ENCODE peak calls at places on chromosomes 2 and 18, in five cellular contexts. A, Q, V, W and H are unnamed samples.

GRCh38 chr2:9308186-9308955 is 101.8 kb downstream of the ASAP2 start:
- DNase-seq in A (no peak), Q (no peak), V (no peak), W (no peak), H (no peak)

GRCh38 chr2:48854681-48855080 is 99.2 kb upstream of the LHCGR start:
- DNase-seq in A (no peak), Q (no peak), V (no peak), W (no peak), H (no peak)

GRCh38 chr2:85990084-85990483 is 101.3 kb upstream of the ST3GAL5 start:
- DNase-seq in A (no peak), Q (no peak), V (no peak), W (no peak), H (no peak)

GRCh38 chr2:196987298-196987653 is 60.8 kb upstream of the PGAP1 start:
- DNase-seq in A (no peak), Q (no peak), V (no peak), W (no peak), H (no peak)

GRCh38 chr2:215186021-215186420 is 47.6 kb upstream of the ABCA12 start:
- DNase-seq in A (no peak), Q (no peak), V (no peak), W (no peak), H (no peak)

GRCh38 chr2:148802448-148803220 is 72.4 kb upstream of the KIF5C start:
- DNase-seq in A (no peak), Q (no peak), V (no peak), W (no peak), H (no peak)

GRCh38 chr2:3959372-3959771 is 256.0 kb downstream of the DCDC2C start:
- DNase-seq in A (no peak), Q (peak), V (no peak), W (peak), H (no peak)

GRCh38 chr2:235194351-235194750 is 242.5 kb downstream of the SH3BP4 start:
- DNase-seq in A (no peak), Q (no peak), V (no peak), W (no peak), H (no peak)

GRCh38 chr2:241963223-241963622 is 93.7 kb downstream of the RTP5 start:
- DNase-seq in A (no peak), Q (no peak), V (no peak), W (no peak), H (no peak)

GRCh38 chr2:13091463-13091862 is 374.7 kb downstream of the TRIB2 start:
- DNase-seq in A (no peak), Q (no peak), V (no peak), W (no peak), H (no peak)

GRCh38 chr2:118833716-118834439 is 13.6 kb downstream of the EN1 start:
- DNase-seq in A (no peak), Q (no peak), V (no peak), W (no peak), H (no peak)

GRCh38 chr2:129904532-129905446 is 74.7 kb upstream of the RAB6C start:
- DNase-seq in A (no peak), Q (no peak), V (no peak), W (no peak), H (no peak)

GRCh38 chr2:99900589-99900988 is 241.8 kb downstream of the AFF3 start:
- DNase-seq in A (no peak), Q (no peak), V (no peak), W (no peak), H (no peak)

GRCh38 chr2:38702413-38702812 is 36.5 kb downstream of the GALM start:
- DNase-seq in A (no peak), Q (no peak), V (no peak), W (peak), H (peak)

GRCh38 chr18:50853863-50854271 is 25.1 kb upstream of the ME2 start:
- DNase-seq in A (no peak), Q (no peak), V (no peak), W (no peak), H (no peak)

GRCh38 chr2:31523871-31524492 is 56.8 kb downstream of the SRD5A2 start:
- DNase-seq in A (peak), Q (peak), V (no peak), W (peak), H (peak)

GRCh38 chr2:38138419-38138818 is 62.5 kb upstream of the CYP1B1 start:
- DNase-seq in A (no peak), Q (no peak), V (no peak), W (no peak), H (no peak)

GRCh38 chr2:19073522-19073921 is 284.9 kb downstream of the OSR1 start:
- DNase-seq in A (no peak), Q (no peak), V (no peak), W (no peak), H (no peak)

GRCh38 chr2:196959750-196960392 is 33.4 kb upstream of the PGAP1 start:
- DNase-seq in A (no peak), Q (no peak), V (no peak), W (no peak), H (no peak)

GRCh38 chr2:216698895-216699294 is 3.5 kb upstream of the IGFBP5 start:
- DNase-seq in A (peak), Q (peak), V (no peak), W (peak), H (peak)

GRCh38 chr2:121288454-121289231 is 3.6 kb upstream of the TFCP2L1 start:
- DNase-seq in A (no peak), Q (no peak), V (no peak), W (no peak), H (no peak)

GRCh38 chr18:76075777-76076176 is 419.3 kb downstream of the ZNF516 start:
- DNase-seq in A (no peak), Q (no peak), V (no peak), W (no peak), H (no peak)

GRCh38 chr2:180219471-180219870 is 212.4 kb upstream of the CWC22 start:
- DNase-seq in A (no peak), Q (no peak), V (no peak), W (no peak), H (no peak)

GRCh38 chr2:46876741-46877384 is 38.7 kb downstream of the MCFD2 start:
- DNase-seq in A (no peak), Q (peak), V (peak), W (peak), H (peak)

GRCh38 chr2:146952691-146953090 is 892.1 kb upstream of the ACVR2A start:
- DNase-seq in A (no peak), Q (no peak), V (no peak), W (no peak), H (no peak)

GRCh38 chr2:222318712-222319575 is 20.1 kb upstream of the PAX3 start:
- DNase-seq in A (no peak), Q (peak), V (peak), W (peak), H (no peak)

GRCh38 chr18:5842653-5843052 is 52.7 kb downstream of the TMEM200C start:
- DNase-seq in A (no peak), Q (no peak), V (no peak), W (no peak), H (no peak)

GRCh38 chr2:223847410-223847809 is 10.0 kb upstream of the AP1S3 start:
- DNase-seq in A (no peak), Q (no peak), V (no peak), W (no peak), H (no peak)

GRCh38 chr18:52894801-52895200 is 554.8 kb downstream of the DCC start:
- DNase-seq in A (no peak), Q (no peak), V (no peak), W (no peak), H (no peak)

GRCh38 chr18:29651121-29651675 is 1391.3 kb downstream of the DSC3 start:
- DNase-seq in A (no peak), Q (no peak), V (no peak), W (no peak), H (peak)

GRCh38 chr2:191703079-191703725 is 25.3 kb downstream of the NABP1 start:
- DNase-seq in A (no peak), Q (no peak), V (no peak), W (no peak), H (no peak)
- H3K4me3 ChIP-seq in A (no peak), Q (no peak), V (no peak), W (no peak), H (no peak)

DNA sequence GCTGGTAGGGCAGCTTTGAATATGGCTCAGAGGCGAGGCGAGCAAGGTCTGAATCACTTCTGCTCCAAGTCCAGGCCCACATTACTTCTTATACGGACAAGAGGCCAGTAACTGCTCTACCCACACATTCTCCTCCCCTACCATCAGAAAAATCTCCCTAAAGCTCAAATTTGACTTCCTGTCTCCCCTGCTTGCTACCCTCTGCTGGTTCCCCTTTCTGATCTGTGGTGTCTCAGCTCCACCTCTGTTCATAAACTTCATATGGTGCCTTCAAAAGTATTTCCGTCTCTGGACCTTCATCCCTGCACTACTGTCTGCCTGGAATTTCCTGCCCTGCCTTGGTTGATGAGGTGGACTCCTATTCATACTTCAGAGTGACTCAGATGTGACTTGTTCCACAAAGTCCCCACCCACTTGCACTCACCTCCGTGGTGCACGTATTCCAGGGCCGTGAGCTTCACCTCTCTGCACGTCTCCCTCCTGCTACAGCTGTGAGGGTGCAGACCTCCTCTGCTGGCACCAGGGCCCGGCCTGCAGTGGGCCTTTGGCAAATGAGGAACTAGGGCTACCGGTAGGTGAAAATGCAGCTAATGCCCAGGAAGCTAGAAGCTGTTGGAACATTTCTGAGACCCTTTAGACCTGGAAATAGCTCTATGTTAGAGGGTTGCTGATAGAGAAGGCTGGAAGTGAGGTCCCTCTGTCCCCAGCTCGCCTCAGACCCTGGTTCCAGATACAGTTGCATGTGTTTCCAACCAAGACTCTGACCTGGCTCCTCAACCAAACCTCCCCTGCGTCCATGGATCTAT is 24.6 kb upstream of the KCMF1 start:
- DNase-seq in A (no peak), Q (peak), V (no peak), W (peak), H (no peak)
- H3K4me3 ChIP-seq in A (no peak), Q (peak), V (no peak), W (no peak), H (no peak)

DNA sequence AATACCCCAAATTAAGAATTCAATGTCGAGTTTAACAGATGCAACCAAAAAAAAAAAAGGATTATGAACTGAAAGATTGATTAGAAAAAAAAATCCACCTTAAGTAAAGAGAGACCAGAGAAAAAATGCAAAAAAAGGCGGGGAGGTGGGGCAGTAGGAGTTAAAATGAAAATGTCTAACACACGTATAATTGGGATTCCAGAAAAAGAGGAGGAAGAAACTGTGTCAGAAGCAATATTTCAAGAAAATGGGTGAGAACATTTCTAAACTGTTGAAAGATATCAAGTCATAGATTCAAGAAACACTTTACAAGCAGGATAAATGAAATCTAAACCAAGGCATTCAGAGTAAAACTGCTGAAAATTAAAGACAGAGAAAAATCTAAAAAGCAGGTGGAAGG is 226.9 kb downstream of the KLHL29 start:
- DNase-seq in A (no peak), Q (no peak), V (no peak), W (no peak), H (no peak)
- H3K4me3 ChIP-seq in A (no peak), Q (no peak), V (no peak), W (no peak), H (no peak)

GRCh38 chr2:60728855-60729254 is 27.2 kb upstream of the PAPOLG start:
- DNase-seq in A (no peak), Q (no peak), V (no peak), W (no peak), H (no peak)

GRCh38 chr2:60725466-60725865 is 30.6 kb upstream of the PAPOLG start:
- DNase-seq in A (no peak), Q (no peak), V (no peak), W (no peak), H (no peak)
- H3K4me3 ChIP-seq in A (no peak), Q (no peak), V (no peak), W (no peak), H (no peak)

GRCh38 chr18:36297419-36298112 is at the start of gene FHOD3:
- DNase-seq in A (peak), Q (peak), V (peak), W (peak), H (no peak)

GRCh38 chr18:36296591-36297418 is 708 bp upstream of the FHOD3 start:
- DNase-seq in A (peak), Q (peak), V (peak), W (peak), H (peak)

GRCh38 chr18:36300211-36300610 is 2.7 kb downstream of the FHOD3 start:
- DNase-seq in A (no peak), Q (no peak), V (no peak), W (no peak), H (no peak)

GRCh38 chr18:36299010-36299409 is 1.5 kb downstream of the FHOD3 start:
- DNase-seq in A (no peak), Q (no peak), V (no peak), W (no peak), H (no peak)

DNA sequence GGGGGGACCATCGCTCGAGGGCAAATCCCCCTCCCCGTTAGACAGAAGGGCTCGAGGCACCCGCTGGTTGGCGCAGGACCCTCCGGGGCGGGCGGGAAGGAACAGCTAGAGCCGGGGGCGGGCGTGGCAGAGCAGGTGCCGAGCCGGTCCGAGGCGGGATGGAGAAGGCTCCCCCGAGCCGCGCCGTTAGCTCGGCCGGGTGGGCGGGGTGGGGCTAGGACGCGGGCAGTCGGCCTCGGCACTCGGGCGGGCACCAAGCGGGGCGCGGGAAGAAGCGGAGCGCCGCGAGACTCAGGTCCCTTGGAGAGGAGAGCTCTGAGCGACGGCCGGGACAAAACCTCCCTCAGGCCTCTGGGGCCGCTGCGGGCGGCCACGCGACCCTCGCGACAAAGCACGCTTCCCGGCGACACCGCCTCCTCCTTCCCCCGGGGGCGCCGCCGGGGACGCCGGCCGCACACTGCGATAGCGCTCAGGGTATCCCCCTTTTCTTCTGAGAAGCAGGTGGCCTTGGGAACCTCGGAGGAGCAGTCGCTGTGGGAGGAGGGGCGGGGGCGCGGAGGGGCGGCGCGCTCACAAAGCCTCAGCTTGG is 694 bp downstream of the FHOD3 start:
- DNase-seq in A (no peak), Q (peak), V (peak), W (no peak), H (no peak)
- H3K4me3 ChIP-seq in A (peak), Q (peak), V (peak), W (peak), H (peak)

GRCh38 chr2:71330585-71331330 is 824 bp upstream of the ZNF638 start:
- DNase-seq in A (no peak), Q (no peak), V (no peak), W (no peak), H (no peak)
- H3K4me3 ChIP-seq in A (peak), Q (peak), V (peak), W (peak), H (peak)

GRCh38 chr2:176157499-176158305 is 595 bp downstream of the HOXD3 start:
- DNase-seq in A (no peak), Q (no peak), V (no peak), W (no peak), H (no peak)
- H3K4me3 ChIP-seq in A (peak), Q (no peak), V (peak), W (no peak), H (no peak)

GRCh38 chr2:172513524-172513900 is 42.4 kb upstream of the PDK1 start:
- DNase-seq in A (no peak), Q (no peak), V (no peak), W (no peak), H (no peak)

GRCh38 chr2:172513935-172514586 is 41.8 kb upstream of the PDK1 start:
- DNase-seq in A (no peak), Q (no peak), V (no peak), W (no peak), H (no peak)

GRCh38 chr2:172516299-172516698 is 39.6 kb upstream of the PDK1 start:
- DNase-seq in A (no peak), Q (no peak), V (no peak), W (peak), H (peak)

GRCh38 chr2:172518995-172519394 is 36.9 kb upstream of the PDK1 start:
- DNase-seq in A (no peak), Q (no peak), V (no peak), W (no peak), H (no peak)
- H3K4me3 ChIP-seq in A (no peak), Q (no peak), V (no peak), W (no peak), H (no peak)

GRCh38 chr2:233165895-233166661 is 85.4 kb upstream of the ATG16L1 start:
- DNase-seq in A (peak), Q (no peak), V (peak), W (peak), H (peak)
- H3K4me3 ChIP-seq in A (no peak), Q (no peak), V (no peak), W (no peak), H (no peak)